ENCODE peak calls at places on chromosomes 7 and 10, in nine cellular contexts. X, L, M, Q, E, O, B, F and H are unnamed samples.

GRCh38 chr7:96320437-96320836 is 1.5 kb downstream of the SLC25A13 start:
- DNase-seq in B (no peak), O (no peak), M (no peak), L (no peak), X (no peak), Q (no peak), E (no peak), F (no peak), H (no peak)

GRCh38 chr10:6035926-6036575 is 26.1 kb downstream of the IL2RA start:
- DNase-seq in O (no peak), F (no peak), E (no peak), B (peak; percentile 5), X (no peak), Q (no peak), M (no peak), L (no peak), H (no peak)

GRCh38 chr10:13184726-13185514 is 23.6 kb downstream of the MCM10 start:
- DNase-seq in E (no peak), B (peak; percentile 69), M (no peak), L (peak; percentile 61), X (no peak), Q (peak; percentile 29), F (no peak), O (no peak), H (no peak)

GRCh38 chr7:140035400-140036223 is 27.1 kb downstream of the PARP12 start:
- DNase-seq in F (no peak), Q (no peak), X (no peak), O (no peak), M (no peak), E (no peak), L (no peak), B (no peak), H (no peak)

GRCh38 chr7:33845991-33846509 is 59.3 kb upstream of the BMPER start:
- DNase-seq in E (no peak), L (peak; percentile 48), B (no peak), F (no peak), M (no peak), X (no peak), O (no peak), Q (no peak), H (no peak)

GRCh38 chr10:71975891-71976725 is 11.9 kb downstream of the CHST3 start:
- DNase-seq in X (no peak), F (peak; percentile 45), O (peak; percentile 45), L (peak; percentile 60), E (no peak), Q (peak; percentile 40), M (peak; percentile 47), B (peak; percentile 86), H (no peak)

GRCh38 chr7:78396190-78396589 is 597.6 kb downstream of the PHTF2 start:
- DNase-seq in Q (no peak), F (no peak), L (no peak), E (no peak), M (no peak), O (no peak), B (no peak), X (no peak), H (no peak)

GRCh38 chr7:111265394-111265793 is 174.5 kb downstream of the LRRN3 start:
- DNase-seq in Q (no peak), L (no peak), E (no peak), X (no peak), M (no peak), F (no peak), O (no peak), B (no peak), H (no peak)

GRCh38 chr10:102004376-102004775 is 51.6 kb downstream of the ARMH3 start:
- DNase-seq in L (no peak), O (no peak), Q (no peak), E (no peak), X (no peak), B (no peak), M (no peak), F (no peak), H (no peak)

GRCh38 chr10:108578258-108578657 is 1345.1 kb downstream of the XPNPEP1 start:
- DNase-seq in O (no peak), X (no peak), L (no peak), E (no peak), Q (no peak), B (no peak), F (no peak), M (no peak), H (no peak)

GRCh38 chr10:50512214-50512595 is 111.6 kb downstream of the SGMS1 start:
- DNase-seq in F (no peak), L (no peak), Q (no peak), B (no peak), E (no peak), X (no peak), O (no peak), M (no peak), H (no peak)

GRCh38 chr7:103940382-103941268 is 48.8 kb downstream of the RELN start:
- DNase-seq in O (no peak), M (no peak), L (no peak), Q (no peak), B (no peak), F (no peak), X (no peak), E (no peak), H (no peak)

GRCh38 chr10:27819781-27820531 is 74.3 kb upstream of the MKX start:
- DNase-seq in F (no peak), E (no peak), B (peak; percentile 64), L (no peak), M (no peak), X (peak; percentile 14), O (no peak), Q (no peak), H (no peak)

GRCh38 chr10:100338434-100339036 is 8.5 kb upstream of the SCD start:
- DNase-seq in X (peak; percentile 60), E (peak; percentile 78), L (peak; percentile 85), O (peak; percentile 83), B (peak; percentile 85), Q (peak; percentile 71), M (peak; percentile 92), F (peak; percentile 56), H (peak; percentile 81)

DNA sequence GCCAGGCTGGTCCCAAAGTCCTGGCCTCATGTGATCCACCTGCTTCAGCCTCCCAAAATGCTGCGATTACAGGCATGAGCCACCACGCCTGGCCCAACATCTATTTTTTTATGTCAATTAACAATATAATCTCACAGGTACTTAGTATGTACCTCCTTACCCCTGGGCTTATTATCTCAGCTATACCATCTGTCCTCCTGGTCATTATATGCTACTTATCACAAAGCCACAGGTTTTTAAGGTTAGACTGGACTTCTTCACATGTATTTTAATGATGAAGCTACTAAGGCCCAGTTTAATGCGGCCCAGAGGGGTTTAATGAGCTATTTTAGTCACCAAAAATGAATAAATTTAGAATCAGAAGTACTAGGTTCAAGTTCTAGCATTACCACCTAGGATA is 3.4 kb downstream of the NSUN6 start:
- DNase-seq in Q (no peak), L (no peak), M (no peak), F (no peak), E (peak; percentile 17), X (no peak), B (no peak), O (no peak), H (no peak)
- H3K4me3 ChIP-seq in Q (no peak overlapping the region), L (no peak overlapping the region), M (no peak overlapping the region), F (no peak overlapping the region), E (no peak overlapping the region), X (no peak overlapping the region), B (no peak overlapping the region), O (no peak overlapping the region), H (no peak overlapping the region)

GRCh38 chr7:2110586-2111396 is 122.0 kb downstream of the MAD1L1 start:
- DNase-seq in M (no peak), O (no peak), Q (no peak), B (no peak), X (peak; percentile 93), L (peak; percentile 31), F (no peak), E (no peak), H (no peak)
- TF ChIP-seq POLR2A in M (no peak), O (no peak), Q (no peak), B (no peak), X (peak; percentile 52), L (no peak), F (no peak), E (no peak), H (no peak)

DNA sequence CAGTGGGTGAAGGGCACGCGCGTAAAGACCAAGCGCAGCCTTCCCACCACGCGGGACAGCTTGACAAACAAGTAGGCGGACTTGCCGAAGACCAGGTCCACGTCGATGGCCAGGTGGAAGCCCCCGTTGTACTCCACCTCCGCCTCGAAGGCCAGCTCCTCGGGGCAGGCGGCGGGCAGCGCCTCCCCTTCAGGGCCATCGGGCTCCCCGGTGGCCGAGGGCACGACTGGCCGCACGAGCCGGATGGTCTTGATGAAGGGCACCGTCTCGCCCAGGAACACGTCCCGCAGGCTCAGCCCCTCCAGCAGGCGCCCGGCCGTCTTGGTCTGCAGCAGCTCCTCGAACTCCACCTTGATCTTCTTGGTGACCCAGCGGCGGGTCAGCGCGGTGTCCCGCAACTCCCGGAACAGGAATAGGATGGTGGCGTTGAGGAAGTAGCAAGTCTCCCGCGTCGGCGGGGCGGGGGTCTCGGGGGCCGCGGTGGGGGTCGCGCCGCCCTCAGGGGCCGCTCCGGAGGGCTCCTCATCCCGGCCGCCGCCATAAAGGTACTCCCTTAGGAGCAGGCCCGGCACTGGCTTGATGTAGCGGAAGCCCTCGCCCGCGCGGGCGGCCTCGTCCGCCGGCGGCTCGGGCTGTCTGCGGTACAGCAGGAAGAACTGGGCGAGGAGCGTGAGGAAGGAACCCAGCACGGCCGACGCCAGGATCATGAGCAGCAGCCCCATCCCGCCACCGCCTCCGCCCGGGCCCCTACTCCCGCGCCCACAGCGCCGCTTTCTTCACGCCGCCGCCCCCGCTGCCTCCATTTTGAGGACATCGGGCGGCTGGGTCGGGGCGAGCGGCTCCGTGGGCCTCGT is 507 bp downstream of the PDZD8 start:
- DNase-seq in F (no peak), L (peak; percentile 39), B (peak; percentile 68), E (peak; percentile 41), Q (peak; percentile 27), O (peak; percentile 39), M (peak; percentile 92), X (no peak), H (peak; percentile 79)
- TF ChIP-seq POLR2AphosphoS5 in F (no peak), L (no peak), B (no peak), E (no peak), Q (no peak), O (no peak), M (no peak), X (no peak), H (no peak)

DNA sequence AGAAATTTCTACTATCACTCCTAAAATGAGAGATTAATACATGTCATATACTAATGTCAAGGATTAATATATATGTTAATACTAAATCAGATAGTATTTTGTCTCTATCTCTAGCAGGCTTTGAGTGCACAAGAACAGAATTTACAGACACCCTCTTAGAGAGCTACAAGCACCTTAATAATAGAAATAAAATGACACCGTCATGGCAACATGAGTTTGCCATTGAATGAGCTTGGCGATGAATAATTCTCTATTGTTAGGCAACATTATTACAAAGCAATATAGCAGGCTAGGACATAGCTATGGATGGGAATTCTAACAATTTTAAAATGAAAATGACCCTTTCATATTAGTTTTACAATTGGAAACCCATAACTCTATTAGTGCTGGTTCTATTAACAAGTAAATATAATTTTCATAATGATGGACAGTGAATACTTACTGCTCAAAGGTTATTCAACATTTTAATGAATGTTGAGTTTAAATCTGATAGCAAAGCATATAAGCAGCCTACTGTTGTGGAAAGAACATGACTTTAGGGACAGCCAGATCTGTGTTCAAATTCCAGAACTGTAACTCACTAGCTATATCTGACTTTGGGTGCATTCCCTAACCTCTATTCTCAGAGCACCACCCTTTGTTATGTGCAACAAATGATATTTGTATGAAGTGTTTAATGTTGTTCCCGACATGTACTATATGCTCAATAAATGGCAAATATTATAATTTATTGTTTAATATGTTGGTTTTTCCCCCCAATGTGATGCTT is 184.5 kb upstream of the DKK1 start:
- DNase-seq in L (no peak), M (no peak), B (no peak), F (no peak), X (no peak), Q (no peak), E (no peak), O (no peak), H (no peak)
- H3K4me3 ChIP-seq in L (no peak overlapping the region), M (no peak overlapping the region), B (no peak overlapping the region), F (no peak overlapping the region), X (no peak overlapping the region), Q (no peak overlapping the region), E (no peak overlapping the region), O (no peak overlapping the region), H (no peak overlapping the region)